ENCODE peak calls at places on chromosome 1, in seven cellular contexts. U is thoracic aorta, T is GM23338, H is breast epithelium, J is mucosa of descending colon, R is uterus, C is BE2C. B is an unnamed sample.
A peak's percentile ranks its signal among the peaks of the same experiment; 100 is the strongest.

GRCh38 chr1:57474097-57474750 is 50.4 kb upstream of the DAB1 start:
- DNase-seq in U (no peak), T (no peak), H (no peak), J (no peak), R (no peak), C (no peak), B (no peak)

GRCh38 chr1:225598847-225599246 is 54.1 kb downstream of the ENAH start:
- DNase-seq in U (no peak), T (no peak), H (no peak), J (no peak), R (no peak), C (no peak), B (no peak)

GRCh38 chr1:229287257-229287656 is 16.3 kb downstream of the RAB4A start:
- DNase-seq in U (no peak), T (no peak), H (no peak), J (no peak), R (no peak), C (no peak), B (no peak)

GRCh38 chr1:16420719-16421118 is 16.5 kb downstream of the SPATA21 start:
- DNase-seq in U (no peak), T (no peak), H (no peak), J (no peak), R (no peak), C (no peak), B (no peak)

GRCh38 chr1:167221126-167221803 is 579 bp downstream of the POU2F1 start:
- DNase-seq in U (no peak), T (peak; percentile 72), H (no peak), J (no peak), R (no peak), C (peak; percentile 55), B (no peak)

GRCh38 chr1:21919520-21919919 is 17.6 kb downstream of the HSPG2 start:
- DNase-seq in U (no peak), T (no peak), H (no peak), J (no peak), R (peak; percentile 89), C (no peak), B (no peak)

GRCh38 chr1:70966018-70966638 is 81.5 kb downstream of the PTGER3 start:
- DNase-seq in U (no peak), T (peak; percentile 14), H (no peak), J (no peak), R (no peak), C (no peak), B (no peak)

GRCh38 chr1:154466879-154467767 is 34.9 kb upstream of the TDRD10 start:
- DNase-seq in U (no peak), T (peak; percentile 41), H (no peak), J (no peak), R (peak; percentile 32), C (no peak), B (no peak)

GRCh38 chr1:5802606-5803005 is 189.6 kb downstream of the NPHP4 start:
- DNase-seq in U (no peak), T (no peak), H (no peak), J (no peak), R (no peak), C (no peak), B (no peak)

GRCh38 chr1:205448540-205449253 is 7.1 kb downstream of the BLACAT1 start:
- DNase-seq in U (no peak), T (peak; percentile 96), H (no peak), J (no peak), R (no peak), C (no peak), B (no peak)

GRCh38 chr1:159211331-159212136 is 6.9 kb downstream of the ACKR1 start:
- DNase-seq in U (no peak), T (peak; percentile 92), H (no peak), J (peak; percentile 37), R (peak; percentile 35), C (peak; percentile 44), B (no peak)

DNA sequence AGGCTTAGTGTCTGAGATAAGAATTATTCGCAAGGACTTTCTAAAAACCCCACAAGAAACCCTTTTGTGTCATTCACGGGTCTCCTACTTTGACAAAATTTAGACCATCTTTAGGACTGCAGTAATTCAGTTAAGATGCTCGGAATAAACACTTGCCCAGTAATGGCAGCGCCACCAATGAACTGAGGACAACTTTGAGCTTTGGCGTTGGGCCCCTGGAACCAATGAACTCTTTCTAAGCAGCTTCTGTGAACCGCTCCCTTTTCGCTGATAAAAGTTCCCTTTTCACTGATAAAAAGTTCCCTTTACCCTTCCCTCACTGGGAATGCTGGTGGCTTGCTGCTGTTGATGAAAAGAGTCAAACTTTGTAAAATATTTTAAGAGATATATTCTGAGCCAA is 1.4 kb upstream of the MRPL55 start:
- DNase-seq in U (no peak), T (no peak), H (no peak), J (no peak), R (no peak), C (no peak), B (no peak)
- H3K4me3 ChIP-seq in U (peak overlapping the region; percentile 93), T (no peak overlapping the region), H (no peak overlapping the region), J (no peak overlapping the region), R (no peak overlapping the region), C (no peak overlapping the region), B (no peak overlapping the region)

GRCh38 chr1:185719021-185719420 is 15.2 kb upstream of the HMCN1 start:
- DNase-seq in U (no peak), T (peak; percentile 64), H (no peak), J (no peak), R (no peak), C (no peak), B (no peak)
- TF ChIP-seq CTCF in U (no peak), T (peak; percentile 70), H (no peak), J (no peak), R (no peak), C (no peak), B (peak; percentile 10)

DNA sequence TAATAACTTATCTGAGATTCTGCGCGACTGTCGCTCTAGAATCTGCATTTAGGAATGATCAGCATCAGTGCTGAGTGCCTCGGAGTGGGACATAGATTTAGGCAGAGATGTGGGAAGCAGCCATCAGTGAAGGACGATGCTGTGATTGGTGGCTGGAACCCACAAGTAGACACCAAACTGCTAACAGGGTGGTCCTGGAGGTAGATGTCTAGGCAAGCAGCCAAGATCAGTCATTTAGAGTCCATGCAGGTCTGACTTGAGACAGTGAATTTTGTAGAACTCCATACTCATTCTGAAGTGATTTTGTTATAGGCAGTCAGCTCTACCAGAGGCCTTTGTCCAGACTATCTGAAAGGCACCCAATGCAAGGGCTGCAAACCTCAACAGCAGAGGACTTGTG is 51.8 kb upstream of the LYST start:
- DNase-seq in U (no peak), T (no peak), H (no peak), J (no peak), R (no peak), C (no peak), B (no peak)
- H3K4me1 ChIP-seq in U (peaks cover 12% of the 10 kb centered on the region), T (peaks cover 9% of the 10 kb centered on the region), H (no peaks in the 10 kb centered on the region), J (peaks cover 24% of the 10 kb centered on the region), R (peaks cover 8% of the 10 kb centered on the region), C (peaks cover 34% of the 10 kb centered on the region), B (peaks cover 9% of the 10 kb centered on the region)

GRCh38 chr1:51422367-51423097 is 92.2 kb upstream of the TTC39A start:
- DNase-seq in U (no peak), T (peak; percentile 28), H (no peak), J (no peak), R (no peak), C (no peak), B (no peak)
- H3K4me3 ChIP-seq in U (peak overlapping the region; percentile 58), T (peak overlapping the region; percentile 36), H (no peak overlapping the region), J (no peak overlapping the region), R (no peak overlapping the region), C (no peak overlapping the region), B (peak overlapping the region; percentile 28)

GRCh38 chr1:210374600-210374953 is 45.9 kb downstream of the HHAT start:
- DNase-seq in U (no peak), T (no peak), H (no peak), J (no peak), R (no peak), C (no peak), B (no peak)
- TF ChIP-seq CTCF in U (no peak), T (no peak), H (no peak), J (peak; percentile 2), R (no peak), C (no peak), B (no peak)

GRCh38 chr1:1347026-1347595 is 2.1 kb downstream of the DVL1 start:
- DNase-seq in U (no peak), T (no peak), H (no peak), J (no peak), R (no peak), C (no peak), B (no peak)

GRCh38 chr1:1351511-1352427 is 2.6 kb upstream of the DVL1 start:
- DNase-seq in U (no peak), T (peak; percentile 40), H (no peak), J (no peak), R (peak; percentile 57), C (no peak), B (peak; percentile 68)

GRCh38 chr1:1348420-1349255 is 580 bp downstream of the DVL1 start:
- DNase-seq in U (no peak), T (peak; percentile 62), H (no peak), J (peak; percentile 68), R (no peak), C (no peak), B (no peak)

GRCh38 chr1:1347663-1348419 is 1.4 kb downstream of the DVL1 start:
- DNase-seq in U (no peak), T (no peak), H (no peak), J (peak; percentile 83), R (no peak), C (peak; percentile 52), B (no peak)

DNA sequence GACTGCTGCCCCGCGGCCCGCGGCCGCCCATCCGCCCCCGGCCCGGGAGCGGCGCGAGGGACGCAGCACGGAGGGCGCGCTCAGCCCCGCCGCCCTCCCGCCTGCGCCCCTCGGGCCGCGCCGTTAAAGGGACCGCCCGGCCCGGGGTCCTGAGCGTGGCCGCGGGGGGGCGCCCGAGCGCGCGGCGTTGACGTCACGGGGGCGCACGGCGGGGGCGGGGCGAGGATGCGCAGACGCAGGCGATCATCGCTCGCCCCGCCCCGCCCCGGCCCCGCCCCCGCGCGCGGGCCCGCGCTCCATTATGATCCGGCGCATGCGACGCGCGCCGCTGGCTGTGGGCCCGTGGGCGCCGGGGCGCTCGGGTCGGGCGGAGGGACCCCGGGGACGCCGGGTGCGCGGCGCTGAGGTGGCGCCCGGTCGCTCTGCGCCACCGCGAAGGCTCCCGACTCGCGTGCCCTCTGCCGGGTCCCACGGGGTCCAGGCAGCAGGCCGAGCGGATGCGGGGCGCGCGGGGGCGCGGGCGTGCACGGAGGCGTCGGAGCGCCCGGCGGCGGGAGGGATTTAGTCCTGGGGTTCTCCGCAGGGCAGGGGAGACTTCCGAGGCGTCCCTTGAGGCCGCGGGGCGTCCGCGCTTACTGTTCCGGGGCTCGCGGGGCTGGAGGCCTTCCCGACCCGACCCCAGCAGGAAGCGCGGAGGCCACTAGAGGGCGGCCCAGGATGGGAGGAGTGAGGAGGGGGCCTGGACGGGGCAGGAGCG is at the start of gene DVL1:
- DNase-seq in U (no peak), T (peak; percentile 89), H (no peak), J (peak; percentile 82), R (peak; percentile 65), C (peak; percentile 84), B (peak; percentile 79)
- H3K4me1 ChIP-seq in U (peaks cover 28% of the 10 kb centered on the region), T (peaks cover 25% of the 10 kb centered on the region), H (peaks cover 32% of the 10 kb centered on the region), J (peaks cover 34% of the 10 kb centered on the region), R (peaks cover 28% of the 10 kb centered on the region), C (peaks cover 27% of the 10 kb centered on the region), B (peaks cover 53% of the 10 kb centered on the region)